ENCODE peak calls at places on chromosomes 12 and 14, in four cellular contexts. L is iris pigment epithelial cell, Y is retina, F is amniotic epithelial cell. T is an unnamed sample.

GRCh38 chr12:75086086-75087038 is 123.3 kb downstream of the KCNC2 start:
- DNase-seq in F (peak; percentile 59), L (peak; percentile 9), Y (no peak), T (no peak)

GRCh38 chr14:52640137-52640536 is 55.2 kb downstream of the ERO1A start:
- DNase-seq in F (no peak), L (no peak), Y (no peak), T (no peak)

GRCh38 chr12:108004368-108004767 is 124.7 kb upstream of the WSCD2 start:
- DNase-seq in F (no peak), Y (no peak), L (peak; percentile 3), T (no peak)

GRCh38 chr14:35287481-35288013 is 4.6 kb upstream of the PSMA6 start:
- DNase-seq in Y (no peak), F (no peak), L (no peak), T (peak; percentile 44)

GRCh38 chr12:123531091-123531490 is 2.4 kb downstream of the RILPL1 start:
- DNase-seq in L (no peak), Y (no peak), F (no peak), T (no peak)

GRCh38 chr12:45839917-45840316 is 110.4 kb downstream of the ARID2 start:
- DNase-seq in L (no peak), F (no peak), Y (no peak), T (no peak)

GRCh38 chr14:92568621-92569479 is 55.3 kb downstream of the RIN3 start:
- DNase-seq in F (no peak), L (no peak), Y (no peak), T (peak; percentile 28)

GRCh38 chr14:100893228-100893601 is 10.3 kb downstream of the RTL1 start:
- DNase-seq in F (no peak), Y (no peak), L (no peak), T (no peak)

GRCh38 chr14:59582161-59582560 is 5.5 kb upstream of the CCDC175 start:
- DNase-seq in L (no peak), Y (no peak), F (peak; percentile 44), T (no peak)

GRCh38 chr12:13045816-13046215 is 1.6 kb downstream of the FAM234B start:
- DNase-seq in L (no peak), Y (no peak), F (no peak), T (no peak)

T was measured in Calu3.